ENCODE peak calls at places on chromosomes 13 and 19, in nine cellular contexts. One of them, this sample, is unnamed.

GRCh38 chr13:36028359-36028758 is 102.8 kb downstream of the DCLK1 start:
- DNase-seq in T-helper 2 cell: no peak
- DNase-seq in globus pallidus: no peak
- DNase-seq in T1000: no peak
- DNase-seq in DND-41: no peak
- DNase-seq in stimulated activated CD4-positive, alpha-beta T cell treated with anti-CD3 and anti-CD28 coated beads, Interleukin-4, amount 100 ng/mL, for 4 hours: no peak
- DNase-seq in dermis microvascular lymphatic vessel endothelial cell: no peak
- DNase-seq in NCI-H2107: no peak
- DNase-seq in RCC 7860: no peak
- DNase-seq in this sample: no peak

GRCh38 chr19:10112895-10113591 is 1.6 kb downstream of the P2RY11 start:
- DNase-seq in DND-41: peak; percentile 67
- DNase-seq in globus pallidus: no peak
- DNase-seq in T-helper 2 cell: peak; percentile 80
- DNase-seq in NCI-H2107: no peak
- DNase-seq in dermis microvascular lymphatic vessel endothelial cell: peak; percentile 32
- DNase-seq in RCC 7860: no peak
- DNase-seq in stimulated activated CD4-positive, alpha-beta T cell treated with anti-CD3 and anti-CD28 coated beads, Interleukin-4, amount 100 ng/mL, for 4 hours: peak; percentile 62
- DNase-seq in T1000: no peak
- DNase-seq in this sample: peak; percentile 61

GRCh38 chr19:51637362-51637978 is 7.3 kb upstream of the SIGLEC5 start:
- DNase-seq in T-helper 2 cell: no peak
- DNase-seq in NCI-H2107: no peak
- DNase-seq in dermis microvascular lymphatic vessel endothelial cell: no peak
- DNase-seq in stimulated activated CD4-positive, alpha-beta T cell treated with anti-CD3 and anti-CD28 coated beads, Interleukin-4, amount 100 ng/mL, for 4 hours: no peak
- DNase-seq in DND-41: no peak
- DNase-seq in globus pallidus: no peak
- DNase-seq in RCC 7860: no peak
- DNase-seq in T1000: no peak
- DNase-seq in this sample: no peak

GRCh38 chr13:53045110-53045509 is 16.5 kb downstream of the OLFM4 start:
- DNase-seq in NCI-H2107: no peak
- DNase-seq in globus pallidus: no peak
- DNase-seq in T1000: no peak
- DNase-seq in stimulated activated CD4-positive, alpha-beta T cell treated with anti-CD3 and anti-CD28 coated beads, Interleukin-4, amount 100 ng/mL, for 4 hours: no peak
- DNase-seq in DND-41: no peak
- DNase-seq in T-helper 2 cell: no peak
- DNase-seq in dermis microvascular lymphatic vessel endothelial cell: peak; percentile 70
- DNase-seq in RCC 7860: no peak
- DNase-seq in this sample: no peak

GRCh38 chr19:6861683-6862286 is 25.6 kb upstream of the ADGRE1 start:
- DNase-seq in stimulated activated CD4-positive, alpha-beta T cell treated with anti-CD3 and anti-CD28 coated beads, Interleukin-4, amount 100 ng/mL, for 4 hours: no peak
- DNase-seq in NCI-H2107: no peak
- DNase-seq in dermis microvascular lymphatic vessel endothelial cell: no peak
- DNase-seq in globus pallidus: no peak
- DNase-seq in DND-41: no peak
- DNase-seq in RCC 7860: no peak
- DNase-seq in T1000: no peak
- DNase-seq in T-helper 2 cell: no peak
- DNase-seq in this sample: no peak

GRCh38 chr19:18390075-18390909 is 4.3 kb downstream of the GDF15 start:
- DNase-seq in stimulated activated CD4-positive, alpha-beta T cell treated with anti-CD3 and anti-CD28 coated beads, Interleukin-4, amount 100 ng/mL, for 4 hours: no peak
- DNase-seq in DND-41: no peak
- DNase-seq in T-helper 2 cell: no peak
- DNase-seq in dermis microvascular lymphatic vessel endothelial cell: peak; percentile 35
- DNase-seq in globus pallidus: no peak
- DNase-seq in T1000: no peak
- DNase-seq in NCI-H2107: no peak
- DNase-seq in RCC 7860: no peak
- DNase-seq in this sample: no peak

GRCh38 chr19:3518231-3518630 is 12.1 kb downstream of the FZR1 start:
- DNase-seq in globus pallidus: no peak
- DNase-seq in DND-41: no peak
- DNase-seq in T1000: no peak
- DNase-seq in stimulated activated CD4-positive, alpha-beta T cell treated with anti-CD3 and anti-CD28 coated beads, Interleukin-4, amount 100 ng/mL, for 4 hours: no peak
- DNase-seq in NCI-H2107: no peak
- DNase-seq in T-helper 2 cell: no peak
- DNase-seq in RCC 7860: no peak
- DNase-seq in dermis microvascular lymphatic vessel endothelial cell: no peak
- DNase-seq in this sample: no peak

GRCh38 chr19:31461814-31462539 is 112.7 kb upstream of the TSHZ3 start:
- DNase-seq in stimulated activated CD4-positive, alpha-beta T cell treated with anti-CD3 and anti-CD28 coated beads, Interleukin-4, amount 100 ng/mL, for 4 hours: no peak
- DNase-seq in T1000: peak; percentile 42
- DNase-seq in globus pallidus: no peak
- DNase-seq in NCI-H2107: no peak
- DNase-seq in dermis microvascular lymphatic vessel endothelial cell: no peak
- DNase-seq in RCC 7860: no peak
- DNase-seq in DND-41: no peak
- DNase-seq in T-helper 2 cell: no peak
- DNase-seq in this sample: no peak

GRCh38 chr19:38726761-38727301 is 17.4 kb downstream of the CAPN12 start:
- DNase-seq in globus pallidus: no peak
- DNase-seq in RCC 7860: no peak
- DNase-seq in DND-41: no peak
- DNase-seq in T1000: no peak
- DNase-seq in stimulated activated CD4-positive, alpha-beta T cell treated with anti-CD3 and anti-CD28 coated beads, Interleukin-4, amount 100 ng/mL, for 4 hours: peak; percentile 36
- DNase-seq in dermis microvascular lymphatic vessel endothelial cell: no peak
- DNase-seq in NCI-H2107: no peak
- DNase-seq in T-helper 2 cell: no peak
- DNase-seq in this sample: no peak

GRCh38 chr13:43239441-43239840 is 216.1 kb downstream of the DNAJC15 start:
- DNase-seq in globus pallidus: no peak
- DNase-seq in stimulated activated CD4-positive, alpha-beta T cell treated with anti-CD3 and anti-CD28 coated beads, Interleukin-4, amount 100 ng/mL, for 4 hours: no peak
- DNase-seq in DND-41: no peak
- DNase-seq in T1000: no peak
- DNase-seq in dermis microvascular lymphatic vessel endothelial cell: no peak
- DNase-seq in T-helper 2 cell: no peak
- DNase-seq in NCI-H2107: no peak
- DNase-seq in RCC 7860: no peak
- DNase-seq in this sample: no peak

GRCh38 chr13:71524245-71525002 is 342.6 kb downstream of the DACH1 start:
- DNase-seq in NCI-H2107: no peak
- DNase-seq in stimulated activated CD4-positive, alpha-beta T cell treated with anti-CD3 and anti-CD28 coated beads, Interleukin-4, amount 100 ng/mL, for 4 hours: no peak
- DNase-seq in dermis microvascular lymphatic vessel endothelial cell: no peak
- DNase-seq in T1000: no peak
- DNase-seq in DND-41: no peak
- DNase-seq in globus pallidus: no peak
- DNase-seq in RCC 7860: no peak
- DNase-seq in T-helper 2 cell: no peak
- DNase-seq in this sample: no peak

GRCh38 chr13:111313911-111314425 is 6.5 kb upstream of the TEX29 start:
- DNase-seq in T1000: no peak
- DNase-seq in NCI-H2107: no peak
- DNase-seq in dermis microvascular lymphatic vessel endothelial cell: no peak
- DNase-seq in globus pallidus: no peak
- DNase-seq in T-helper 2 cell: no peak
- DNase-seq in stimulated activated CD4-positive, alpha-beta T cell treated with anti-CD3 and anti-CD28 coated beads, Interleukin-4, amount 100 ng/mL, for 4 hours: no peak
- DNase-seq in RCC 7860: no peak
- DNase-seq in DND-41: no peak
- DNase-seq in this sample: no peak

GRCh38 chr13:31588923-31589322 is 150.4 kb upstream of the RXFP2 start:
- DNase-seq in DND-41: no peak
- DNase-seq in T-helper 2 cell: no peak
- DNase-seq in globus pallidus: no peak
- DNase-seq in dermis microvascular lymphatic vessel endothelial cell: no peak
- DNase-seq in RCC 7860: no peak
- DNase-seq in stimulated activated CD4-positive, alpha-beta T cell treated with anti-CD3 and anti-CD28 coated beads, Interleukin-4, amount 100 ng/mL, for 4 hours: no peak
- DNase-seq in T1000: no peak
- DNase-seq in NCI-H2107: no peak
- DNase-seq in this sample: no peak

GRCh38 chr19:9498183-9498902 is at the start of gene ZNF560:
- DNase-seq in DND-41: no peak
- DNase-seq in RCC 7860: no peak
- DNase-seq in T1000: peak; percentile 90
- DNase-seq in T-helper 2 cell: peak; percentile 11
- DNase-seq in dermis microvascular lymphatic vessel endothelial cell: no peak
- DNase-seq in globus pallidus: no peak
- DNase-seq in stimulated activated CD4-positive, alpha-beta T cell treated with anti-CD3 and anti-CD28 coated beads, Interleukin-4, amount 100 ng/mL, for 4 hours: no peak
- DNase-seq in NCI-H2107: no peak
- DNase-seq in this sample: no peak

GRCh38 chr13:75458696-75459422 is 23.1 kb downstream of the TBC1D4 start:
- DNase-seq in RCC 7860: no peak
- DNase-seq in NCI-H2107: peak; percentile 23
- DNase-seq in globus pallidus: no peak
- DNase-seq in T1000: no peak
- DNase-seq in T-helper 2 cell: no peak
- DNase-seq in DND-41: no peak
- DNase-seq in dermis microvascular lymphatic vessel endothelial cell: peak; percentile 46
- DNase-seq in stimulated activated CD4-positive, alpha-beta T cell treated with anti-CD3 and anti-CD28 coated beads, Interleukin-4, amount 100 ng/mL, for 4 hours: no peak
- DNase-seq in this sample: no peak

GRCh38 chr19:33303791-33304759 is 1.7 kb upstream of the CEBPA start:
- DNase-seq in RCC 7860: no peak
- DNase-seq in dermis microvascular lymphatic vessel endothelial cell: no peak
- DNase-seq in T-helper 2 cell: no peak
- DNase-seq in stimulated activated CD4-positive, alpha-beta T cell treated with anti-CD3 and anti-CD28 coated beads, Interleukin-4, amount 100 ng/mL, for 4 hours: no peak
- DNase-seq in globus pallidus: no peak
- DNase-seq in T1000: no peak
- DNase-seq in DND-41: no peak
- DNase-seq in NCI-H2107: no peak
- DNase-seq in this sample: no peak

GRCh38 chr13:111474136-111475002 is 153.9 kb downstream of the TEX29 start:
- DNase-seq in globus pallidus: peak; percentile 53
- DNase-seq in NCI-H2107: peak; percentile 46
- DNase-seq in RCC 7860: peak; percentile 31
- DNase-seq in T-helper 2 cell: peak; percentile 13
- DNase-seq in DND-41: no peak
- DNase-seq in T1000: no peak
- DNase-seq in dermis microvascular lymphatic vessel endothelial cell: peak; percentile 49
- DNase-seq in stimulated activated CD4-positive, alpha-beta T cell treated with anti-CD3 and anti-CD28 coated beads, Interleukin-4, amount 100 ng/mL, for 4 hours: no peak
- DNase-seq in this sample: peak; percentile 24

GRCh38 chr13:74770361-74770760 is 636.2 kb upstream of the KLF12 start:
- DNase-seq in T-helper 2 cell: no peak
- DNase-seq in T1000: no peak
- DNase-seq in NCI-H2107: no peak
- DNase-seq in globus pallidus: no peak
- DNase-seq in DND-41: no peak
- DNase-seq in RCC 7860: peak; percentile 68
- DNase-seq in dermis microvascular lymphatic vessel endothelial cell: no peak
- DNase-seq in stimulated activated CD4-positive, alpha-beta T cell treated with anti-CD3 and anti-CD28 coated beads, Interleukin-4, amount 100 ng/mL, for 4 hours: no peak
- DNase-seq in this sample: no peak

GRCh38 chr19:1254081-1254527 is 5.7 kb downstream of the MIDN start:
- DNase-seq in dermis microvascular lymphatic vessel endothelial cell: no peak
- DNase-seq in NCI-H2107: no peak
- DNase-seq in T-helper 2 cell: no peak
- DNase-seq in stimulated activated CD4-positive, alpha-beta T cell treated with anti-CD3 and anti-CD28 coated beads, Interleukin-4, amount 100 ng/mL, for 4 hours: no peak
- DNase-seq in globus pallidus: peak; percentile 74
- DNase-seq in DND-41: no peak
- DNase-seq in RCC 7860: no peak
- DNase-seq in T1000: no peak
- DNase-seq in this sample: no peak

GRCh38 chr19:48896191-48896720 is 2.3 kb downstream of the TULP2 start:
- DNase-seq in T-helper 2 cell: peak; percentile 57
- DNase-seq in dermis microvascular lymphatic vessel endothelial cell: peak; percentile 63
- DNase-seq in stimulated activated CD4-positive, alpha-beta T cell treated with anti-CD3 and anti-CD28 coated beads, Interleukin-4, amount 100 ng/mL, for 4 hours: peak; percentile 50
- DNase-seq in DND-41: peak; percentile 43
- DNase-seq in globus pallidus: peak; percentile 22
- DNase-seq in RCC 7860: no peak
- DNase-seq in T1000: no peak
- DNase-seq in NCI-H2107: no peak
- DNase-seq in this sample: no peak

GRCh38 chr13:27496851-27497250 is 46.5 kb upstream of the MTIF3 start:
- DNase-seq in RCC 7860: no peak
- DNase-seq in dermis microvascular lymphatic vessel endothelial cell: no peak
- DNase-seq in NCI-H2107: no peak
- DNase-seq in DND-41: no peak
- DNase-seq in stimulated activated CD4-positive, alpha-beta T cell treated with anti-CD3 and anti-CD28 coated beads, Interleukin-4, amount 100 ng/mL, for 4 hours: no peak
- DNase-seq in T-helper 2 cell: no peak
- DNase-seq in T1000: no peak
- DNase-seq in globus pallidus: no peak
- DNase-seq in this sample: no peak

GRCh38 chr19:57803265-57803593 is 11.5 kb downstream of the ZNF552 start:
- DNase-seq in NCI-H2107: no peak
- DNase-seq in T1000: no peak
- DNase-seq in RCC 7860: no peak
- DNase-seq in DND-41: no peak
- DNase-seq in globus pallidus: no peak
- DNase-seq in stimulated activated CD4-positive, alpha-beta T cell treated with anti-CD3 and anti-CD28 coated beads, Interleukin-4, amount 100 ng/mL, for 4 hours: no peak
- DNase-seq in T-helper 2 cell: no peak
- DNase-seq in dermis microvascular lymphatic vessel endothelial cell: no peak
- DNase-seq in this sample: no peak

This sample was measured in Jurkat, Clone E6-1.